ENCODE peak calls at places on chromosome 2, in four cellular contexts. L, R, X and E are unnamed samples.

GRCh38 chr2:122542646-122543045 is 787.2 kb downstream of the TSN start:
- DNase-seq in X (no peak), L (no peak), R (no peak), E (no peak)

GRCh38 chr2:39275016-39275415 is 31.2 kb upstream of the CDKL4 start:
- DNase-seq in L (no peak), X (no peak), R (no peak), E (no peak)

GRCh38 chr2:128354161-128354560 is 35.5 kb upstream of the HS6ST1 start:
- DNase-seq in L (no peak), X (no peak), R (no peak), E (no peak)

GRCh38 chr2:223941579-223942277 is 3.4 kb downstream of the WDFY1 start:
- DNase-seq in X (no peak), L (no peak), R (no peak), E (no peak)

GRCh38 chr2:199160677-199161465 is 296.9 kb downstream of the SATB2 start:
- DNase-seq in R (no peak), X (no peak), L (no peak), E (no peak)

GRCh38 chr2:194705398-194705797 is 951.6 kb upstream of the SLC39A10 start:
- DNase-seq in L (no peak), R (no peak), X (no peak), E (no peak)

GRCh38 chr2:217033191-217033590 is 173.3 kb upstream of the TNP1 start:
- DNase-seq in L (no peak), X (no peak), R (no peak), E (no peak)

GRCh38 chr2:65076345-65076710 is 20.1 kb downstream of the CEP68 start:
- DNase-seq in X (no peak), L (no peak), R (no peak), E (no peak)

GRCh38 chr2:23287250-23287704 is 97.7 kb upstream of the KLHL29 start:
- DNase-seq in R (peak; percentile 72), L (no peak), X (no peak), E (no peak)

GRCh38 chr2:58895849-58896248 is 654.7 kb upstream of the FANCL start:
- DNase-seq in R (no peak), X (no peak), L (no peak), E (no peak)

GRCh38 chr2:152466925-152467676 is 132.1 kb downstream of the FMNL2 start:
- DNase-seq in X (no peak), L (no peak), R (peak; percentile 70), E (no peak)

GRCh38 chr2:96505231-96505889 is at the start of gene NEURL3:
- DNase-seq in X (peak; percentile 34), L (peak; percentile 60), R (no peak), E (no peak)

GRCh38 chr2:99066602-99067001 is 74.9 kb upstream of the C2orf15 start:
- DNase-seq in X (no peak), L (peak; percentile 12), R (no peak), E (no peak)

GRCh38 chr2:109721117-109721504 is 73.0 kb upstream of the RGPD5 start:
- DNase-seq in X (no peak), L (no peak), R (no peak), E (no peak)

GRCh38 chr2:173451137-173451536 is 96.5 kb downstream of the CDCA7 start:
- DNase-seq in X (no peak), R (no peak), L (no peak), E (no peak)

GRCh38 chr2:232632904-232633412 is 446 bp upstream of the EFHD1 start:
- DNase-seq in X (peak; percentile 84), L (no peak), R (peak; percentile 83), E (no peak)

GRCh38 chr2:28643911-28644334 is 107.7 kb upstream of the PPP1CB start:
- DNase-seq in L (no peak), X (no peak), R (peak; percentile 73), E (no peak)

GRCh38 chr2:72917875-72918660 is 749 bp downstream of the EMX1 start:
- DNase-seq in R (peak; percentile 55), X (no peak), L (no peak), E (no peak)

GRCh38 chr2:73284296-73285161 is at the start of gene FBXO41:
- DNase-seq in L (peak; percentile 29), R (peak; percentile 71), X (peak; percentile 57), E (peak; percentile 57)

GRCh38 chr2:172226244-172227061 is 123.8 kb upstream of the DLX2 start:
- DNase-seq in L (peak; percentile 70), R (no peak), X (no peak), E (no peak)

GRCh38 chr2:66574701-66575624 is 140.0 kb downstream of the MEIS1 start:
- DNase-seq in L (peak; percentile 78), R (peak; percentile 92), X (peak; percentile 65), E (no peak)

GRCh38 chr2:237201461-237202287 is 116.0 kb downstream of the COPS8 start:
- DNase-seq in L (no peak), X (peak; percentile 70), R (peak; percentile 67), E (no peak)

GRCh38 chr2:42830922-42831574 is 38.7 kb upstream of the HAAO start:
- DNase-seq in L (no peak), X (no peak), R (no peak), E (no peak)

GRCh38 chr2:165057308-165057707 is 102.0 kb upstream of the SLC38A11 start:
- DNase-seq in X (no peak), L (no peak), R (no peak), E (no peak)

GRCh38 chr2:43225093-43225787 is 1.2 kb downstream of the ZFP36L2 start:
- DNase-seq in X (peak; percentile 78), R (peak; percentile 87), L (peak; percentile 54), E (peak; percentile 66)

GRCh38 chr2:121363632-121364420 is 78.8 kb upstream of the TFCP2L1 start:
- DNase-seq in X (no peak), L (no peak), R (no peak), E (no peak)

GRCh38 chr2:107602801-107603200 is 223.9 kb upstream of the RGPD4 start:
- DNase-seq in X (no peak), L (no peak), R (no peak), E (no peak)

DNA sequence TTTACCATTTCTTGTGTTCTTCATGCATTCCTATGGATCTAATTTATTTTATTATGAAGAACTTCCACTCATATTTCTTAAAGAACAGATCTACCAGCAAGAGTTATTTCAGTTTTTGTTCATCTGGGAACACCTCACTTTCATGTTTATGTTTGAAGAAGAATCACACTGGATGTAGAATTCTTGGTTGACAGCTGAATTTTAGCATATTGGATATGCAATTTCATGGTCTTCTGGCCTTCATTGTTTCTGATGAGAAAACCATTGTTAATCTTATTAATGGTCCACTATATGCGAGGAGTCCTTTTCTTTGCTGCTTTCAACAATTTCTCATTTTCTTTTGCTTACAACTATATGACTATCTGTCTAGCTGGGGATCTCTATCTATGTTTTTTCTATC is 189.2 kb downstream of the UXS1 start:
- DNase-seq in X (no peak), L (no peak), R (no peak), E (no peak)
- H3K9me3 ChIP-seq in X (peaks cover 22% of the 10 kb centered on the region), L (no peaks in the 10 kb centered on the region), R (peaks cover 13% of the 10 kb centered on the region), E (peaks cover 3% of the 10 kb centered on the region)

GRCh38 chr2:12737226-12738111 is 20.7 kb downstream of the TRIB2 start:
- DNase-seq in L (no peak), X (no peak), R (no peak), E (no peak)
- H3K27ac ChIP-seq in L (no peak overlapping the region), X (peak overlapping the region; percentile 2), R (peak overlapping the region; percentile 8), E (no peak overlapping the region)

DNA sequence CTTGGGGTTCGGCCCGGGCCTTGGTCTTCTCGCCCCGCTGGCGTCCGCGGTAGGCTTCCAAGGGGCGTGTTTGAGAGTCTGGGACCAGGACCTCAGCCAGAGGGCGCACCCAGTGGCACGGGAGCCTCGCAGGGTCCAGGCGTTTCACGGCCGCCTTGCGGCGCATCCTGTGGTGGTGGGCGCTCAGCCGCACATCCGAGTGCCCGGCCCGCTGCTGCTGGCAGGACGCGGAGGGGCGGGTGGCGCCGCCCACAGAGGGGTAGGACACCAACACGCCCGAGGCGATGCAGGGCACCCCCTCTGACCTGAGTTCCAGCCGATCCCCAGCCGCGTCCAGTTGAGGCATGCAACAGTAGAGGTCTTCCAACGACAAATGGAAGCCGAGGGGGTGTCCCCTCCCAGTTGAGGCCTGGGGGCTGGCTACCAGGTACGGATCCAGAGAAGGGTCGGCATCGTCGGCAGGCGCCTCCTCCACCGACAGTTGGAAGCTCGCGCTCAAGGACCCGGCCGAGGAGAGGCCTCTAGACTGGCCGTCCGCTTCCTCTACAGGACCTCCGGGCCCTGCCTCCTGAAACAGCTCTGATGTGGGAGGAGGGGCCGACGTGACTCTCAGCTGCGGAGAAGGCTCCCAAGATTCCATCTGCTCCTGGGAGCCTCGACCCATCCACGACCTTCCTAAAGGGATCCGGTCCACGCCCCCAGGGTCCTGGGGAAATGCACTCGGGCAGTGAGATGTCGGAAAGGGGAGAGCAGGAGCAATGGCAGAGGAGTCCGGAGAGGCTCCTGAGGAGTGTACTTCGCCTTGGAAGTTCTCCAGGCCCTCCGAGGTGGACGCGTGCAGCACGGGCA is 6.3 kb downstream of the C2orf81 start:
- DNase-seq in L (no peak), R (peak; percentile 84), X (peak; percentile 78), E (no peak)
- TF ChIP-seq CTCF in L (no peak), R (peak; percentile 6), X (peak; percentile 22), E (no peak)

GRCh38 chr2:219661197-219661954 is 33.9 kb downstream of the SLC4A3 start:
- DNase-seq in X (no peak), R (no peak), L (no peak), E (no peak)
- H3K9me3 ChIP-seq in X (no peaks in the 10 kb centered on the region), R (no peaks in the 10 kb centered on the region), L (no peaks in the 10 kb centered on the region), E (peaks cover 4% of the 10 kb centered on the region)